ENCODE peak calls at places on chromosomes 5 and 9, in nine cellular contexts. B is endodermal cell, E is fibroblast of lung, J is tibial nerve, O is HepG2, T is breast epithelium, N is pancreas, V is fibroblast of mammary gland, G is heart right ventricle. X is an unnamed sample.

GRCh38 chr9:115593587-115594091 is 475.7 kb upstream of the TNC start:
- DNase-seq in B (peak; percentile 63), E (peak; percentile 46), J (peak; percentile 49), O (peak; percentile 4), T (no peak), N (no peak), V (peak; percentile 72), G (peak; percentile 18), X (no peak)

GRCh38 chr9:16328349-16328748 is 542.1 kb downstream of the BNC2 start:
- DNase-seq in B (no peak), E (peak; percentile 87), J (no peak), O (no peak), T (no peak), N (no peak), V (no peak), G (no peak), X (no peak)

GRCh38 chr5:139268364-139269202 is 25.0 kb upstream of the MATR3 start:
- DNase-seq in B (no peak), E (no peak), J (no peak), O (no peak), T (no peak), N (no peak), V (no peak), G (no peak), X (no peak)

GRCh38 chr5:112669328-112669963 is 68.2 kb upstream of the APC start:
- DNase-seq in B (no peak), E (no peak), J (no peak), O (no peak), T (no peak), N (no peak), V (no peak), G (no peak), X (no peak)

GRCh38 chr5:38468202-38468656 is 88.2 kb downstream of the LIFR start:
- DNase-seq in B (no peak), E (peak; percentile 98), J (peak; percentile 60), O (peak; percentile 50), T (no peak), N (no peak), V (peak; percentile 97), G (no peak), X (peak; percentile 86)

GRCh38 chr5:34517249-34517648 is 138.9 kb upstream of the RAI14 start:
- DNase-seq in B (no peak), E (peak; percentile 64), J (no peak), O (no peak), T (no peak), N (no peak), V (peak; percentile 85), G (no peak), X (no peak)

GRCh38 chr9:88992556-88992955 is 1.3 kb downstream of the S1PR3 start:
- DNase-seq in B (peak; percentile 30), E (no peak), J (no peak), O (no peak), T (no peak), N (no peak), V (peak; percentile 54), G (no peak), X (no peak)

GRCh38 chr5:59768204-59769040 is 125.1 kb downstream of the PDE4D start:
- DNase-seq in B (peak; percentile 75), E (peak; percentile 88), J (peak; percentile 37), O (peak; percentile 77), T (no peak), N (peak; percentile 49), V (peak; percentile 64), G (peak; percentile 56), X (peak; percentile 86)

GRCh38 chr9:21994526-21994995 is at the start of gene CDKN2B-AS1:
- DNase-seq in B (peak; percentile 79), E (peak; percentile 84), J (no peak), O (no peak), T (no peak), N (peak; percentile 44), V (peak; percentile 72), G (no peak), X (no peak)

GRCh38 chr9:104992696-104993095 is 64.7 kb upstream of the ABCA1 start:
- DNase-seq in B (no peak), E (peak; percentile 88), J (no peak), O (peak; percentile 61), T (no peak), N (no peak), V (peak; percentile 53), G (no peak), X (no peak)

GRCh38 chr5:178301641-178302040 is 69.0 kb upstream of the PHYKPL start:
- DNase-seq in B (peak; percentile 28), E (no peak), J (no peak), O (no peak), T (no peak), N (no peak), V (no peak), G (no peak), X (no peak)

GRCh38 chr9:127078988-127079387 is 43.4 kb downstream of the ANGPTL2 start:
- DNase-seq in B (no peak), E (no peak), J (no peak), O (no peak), T (no peak), N (no peak), V (no peak), G (no peak), X (no peak)

GRCh38 chr5:166979576-166979975 is 1311.9 kb upstream of the WWC1 start:
- DNase-seq in B (no peak), E (no peak), J (no peak), O (no peak), T (no peak), N (no peak), V (no peak), G (no peak), X (no peak)

GRCh38 chr9:134376386-134377142 is 50.3 kb downstream of the RXRA start:
- DNase-seq in B (no peak), E (no peak), J (no peak), O (peak; percentile 23), T (no peak), N (peak; percentile 73), V (no peak), G (no peak), X (no peak)

GRCh38 chr9:93907551-93908199 is 47.5 kb downstream of the BARX1 start:
- DNase-seq in B (no peak), E (no peak), J (no peak), O (no peak), T (no peak), N (no peak), V (no peak), G (no peak), X (no peak)

GRCh38 chr5:109898547-109899544 is 209.1 kb downstream of the MAN2A1 start:
- DNase-seq in B (no peak), E (no peak), J (no peak), O (no peak), T (no peak), N (no peak), V (no peak), G (no peak), X (no peak)

GRCh38 chr5:134349463-134349862 is 17.5 kb downstream of the CDKL3 start:
- DNase-seq in B (no peak), E (no peak), J (no peak), O (peak; percentile 53), T (no peak), N (no peak), V (no peak), G (no peak), X (no peak)
- H3K4me3 ChIP-seq in B (no peak overlapping the region), E (no peak overlapping the region), J (no peak overlapping the region), O (no peak overlapping the region), T (no peak overlapping the region), N (no peak overlapping the region), V (no peak overlapping the region), G (no peak overlapping the region), X (no peak overlapping the region)

GRCh38 chr9:128921881-128922763 is 1.3 kb downstream of the PHYHD1 start:
- DNase-seq in B (peak; percentile 92), E (peak; percentile 33), J (peak; percentile 39), O (peak; percentile 62), T (no peak), N (no peak), V (peak; percentile 54), G (peak; percentile 64), X (no peak)
- TF ChIP-seq CTCF in B (no peak), E (peak; percentile 5), J (no peak), O (peak; percentile 8), T (peak; percentile 27), N (no peak), V (no peak), G (no peak), X (no peak)

DNA sequence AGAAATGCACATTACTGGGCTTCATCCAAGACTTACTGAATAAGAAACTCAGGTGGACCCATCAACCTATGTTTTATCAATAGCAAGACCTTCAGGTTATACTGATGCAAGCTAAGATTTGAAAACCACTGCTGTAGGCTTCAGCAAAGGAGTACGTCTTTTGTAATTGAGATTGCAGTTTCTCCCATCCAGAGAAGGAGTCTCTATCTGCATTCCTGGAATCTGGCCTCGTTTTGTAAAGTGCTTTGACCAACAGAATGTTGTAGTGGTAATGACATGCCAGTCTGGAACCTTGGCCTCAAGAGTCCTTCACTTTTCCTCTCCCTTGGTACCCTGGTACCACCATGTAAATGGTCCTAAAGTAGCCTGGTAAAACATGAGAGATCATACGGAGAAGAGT is 32.2 kb upstream of the ELAVL2 start:
- DNase-seq in B (no peak), E (no peak), J (no peak), O (no peak), T (no peak), N (no peak), V (no peak), G (no peak), X (no peak)
- H3K4me3 ChIP-seq in B (no peak overlapping the region), E (no peak overlapping the region), J (no peak overlapping the region), O (no peak overlapping the region), T (no peak overlapping the region), N (no peak overlapping the region), V (no peak overlapping the region), G (no peak overlapping the region), X (no peak overlapping the region)

GRCh38 chr5:127416896-127417295 is 100.5 kb upstream of the PRRC1 start:
- DNase-seq in B (no peak), E (no peak), J (no peak), O (no peak), T (no peak), N (no peak), V (no peak), G (no peak), X (no peak)

GRCh38 chr5:127417534-127417933 is 99.9 kb upstream of the PRRC1 start:
- DNase-seq in B (no peak), E (no peak), J (no peak), O (no peak), T (no peak), N (no peak), V (no peak), G (peak; percentile 14), X (no peak)

GRCh38 chr5:127418378-127418777 is 99.1 kb upstream of the PRRC1 start:
- DNase-seq in B (no peak), E (no peak), J (no peak), O (no peak), T (no peak), N (no peak), V (no peak), G (no peak), X (no peak)

GRCh38 chr5:127419858-127420257 is 97.6 kb upstream of the PRRC1 start:
- DNase-seq in B (no peak), E (no peak), J (no peak), O (no peak), T (no peak), N (no peak), V (no peak), G (no peak), X (no peak)

DNA sequence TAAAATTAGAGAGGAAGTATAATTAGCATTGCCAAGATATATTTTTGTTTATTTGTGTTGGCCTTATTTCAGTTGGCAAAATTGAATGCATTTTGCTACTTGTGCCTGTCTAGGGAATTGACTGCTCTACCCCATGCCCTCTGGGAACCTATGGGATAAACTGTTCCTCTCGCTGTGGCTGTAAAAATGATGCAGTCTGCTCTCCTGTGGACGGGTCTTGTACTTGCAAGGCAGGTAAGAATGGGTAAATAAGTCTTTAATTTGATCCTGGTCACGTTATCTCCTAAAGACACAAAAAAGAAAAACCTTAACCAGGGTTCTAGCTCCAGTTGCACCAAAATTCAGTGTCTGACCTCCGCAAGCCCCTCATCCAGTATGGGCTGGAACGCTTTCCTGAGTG is 98.4 kb upstream of the PRRC1 start:
- DNase-seq in B (no peak), E (no peak), J (no peak), O (no peak), T (no peak), N (no peak), V (no peak), G (no peak), X (no peak)
- TF ChIP-seq CTCF in B (peak; percentile 50), E (no peak), J (no peak), O (no peak), T (no peak), N (no peak), V (no peak), G (no peak), X (no peak)

X was measured in astrocyte of the cerebellum.